ENCODE peak calls at places on chromosome 4, in eight cellular contexts. One of them, this sample, is unnamed. For H3K4me1, the result is how much of the 10 kb centered on the place peaks cover.

GRCh38 chr4:139762715-139763114 is 97.1 kb downstream of the MGST2 start:
- DNase-seq in heart right ventricle: peak
- DNase-seq in neural progenitor cell: no peak
- DNase-seq in right lobe of liver: no peak
- DNase-seq in psoas muscle: no peak
- DNase-seq in right cardiac atrium: peak
- DNase-seq in breast epithelium: no peak
- DNase-seq in fibroblast of lung: no peak
- DNase-seq in this sample: no peak

GRCh38 chr4:24471623-24472510 is 112.5 kb downstream of the DHX15 start:
- DNase-seq in neural progenitor cell: peak
- DNase-seq in right cardiac atrium: peak
- DNase-seq in breast epithelium: no peak
- DNase-seq in right lobe of liver: no peak
- DNase-seq in heart right ventricle: peak
- DNase-seq in fibroblast of lung: no peak
- DNase-seq in psoas muscle: peak
- DNase-seq in this sample: peak

GRCh38 chr4:116599859-116600258 is 485.5 kb downstream of the TRAM1L1 start:
- DNase-seq in breast epithelium: no peak
- DNase-seq in right lobe of liver: peak
- DNase-seq in right cardiac atrium: no peak
- DNase-seq in fibroblast of lung: no peak
- DNase-seq in psoas muscle: peak
- DNase-seq in neural progenitor cell: peak
- DNase-seq in heart right ventricle: no peak
- DNase-seq in this sample: peak

GRCh38 chr4:30380404-30380998 is 339.7 kb upstream of the PCDH7 start:
- DNase-seq in neural progenitor cell: peak
- DNase-seq in breast epithelium: no peak
- DNase-seq in psoas muscle: no peak
- DNase-seq in heart right ventricle: no peak
- DNase-seq in right lobe of liver: peak
- DNase-seq in fibroblast of lung: peak
- DNase-seq in right cardiac atrium: peak
- DNase-seq in this sample: no peak

GRCh38 chr4:82381661-82382284 is 8.0 kb upstream of the HNRNPD start:
- DNase-seq in psoas muscle: no peak
- DNase-seq in fibroblast of lung: no peak
- DNase-seq in heart right ventricle: no peak
- DNase-seq in right cardiac atrium: no peak
- DNase-seq in breast epithelium: no peak
- DNase-seq in neural progenitor cell: no peak
- DNase-seq in right lobe of liver: no peak
- DNase-seq in this sample: no peak

GRCh38 chr4:125315571-125316390 is 1.0 kb downstream of the FAT4 start:
- DNase-seq in right cardiac atrium: peak
- DNase-seq in right lobe of liver: peak
- DNase-seq in neural progenitor cell: peak
- DNase-seq in breast epithelium: no peak
- DNase-seq in fibroblast of lung: peak
- DNase-seq in heart right ventricle: peak
- DNase-seq in psoas muscle: peak
- DNase-seq in this sample: peak

GRCh38 chr4:103054030-103054429 is 22.5 kb downstream of the SLC9B2 start:
- DNase-seq in neural progenitor cell: no peak
- DNase-seq in breast epithelium: no peak
- DNase-seq in fibroblast of lung: peak
- DNase-seq in right lobe of liver: peak
- DNase-seq in heart right ventricle: no peak
- DNase-seq in right cardiac atrium: peak
- DNase-seq in psoas muscle: peak
- DNase-seq in this sample: no peak

GRCh38 chr4:120829113-120829831 is 93.3 kb downstream of the PRDM5 start:
- DNase-seq in right cardiac atrium: no peak
- DNase-seq in fibroblast of lung: peak
- DNase-seq in right lobe of liver: no peak
- DNase-seq in breast epithelium: no peak
- DNase-seq in neural progenitor cell: no peak
- DNase-seq in heart right ventricle: no peak
- DNase-seq in psoas muscle: no peak
- DNase-seq in this sample: no peak

GRCh38 chr4:2497931-2498330 is 29.0 kb downstream of the RNF4 start:
- DNase-seq in breast epithelium: no peak
- DNase-seq in fibroblast of lung: no peak
- DNase-seq in right cardiac atrium: no peak
- DNase-seq in right lobe of liver: no peak
- DNase-seq in neural progenitor cell: no peak
- DNase-seq in heart right ventricle: peak
- DNase-seq in psoas muscle: no peak
- DNase-seq in this sample: no peak

GRCh38 chr4:97498875-97499274 is 644.4 kb downstream of the STPG2 start:
- DNase-seq in psoas muscle: no peak
- DNase-seq in neural progenitor cell: no peak
- DNase-seq in breast epithelium: no peak
- DNase-seq in right cardiac atrium: no peak
- DNase-seq in right lobe of liver: no peak
- DNase-seq in fibroblast of lung: no peak
- DNase-seq in heart right ventricle: no peak
- DNase-seq in this sample: no peak

GRCh38 chr4:82136161-82136801 is 237.5 kb downstream of the HNRNPD start:
- DNase-seq in breast epithelium: no peak
- DNase-seq in right cardiac atrium: no peak
- DNase-seq in psoas muscle: no peak
- DNase-seq in right lobe of liver: no peak
- DNase-seq in fibroblast of lung: no peak
- DNase-seq in neural progenitor cell: no peak
- DNase-seq in heart right ventricle: no peak
- DNase-seq in this sample: no peak

GRCh38 chr4:124459922-124460301 is 252.6 kb downstream of the ANKRD50 start:
- DNase-seq in fibroblast of lung: peak
- DNase-seq in psoas muscle: no peak
- DNase-seq in right lobe of liver: no peak
- DNase-seq in breast epithelium: no peak
- DNase-seq in right cardiac atrium: no peak
- DNase-seq in neural progenitor cell: peak
- DNase-seq in heart right ventricle: no peak
- DNase-seq in this sample: no peak

GRCh38 chr4:186651624-186652023 is 72.0 kb downstream of the FAT1 start:
- DNase-seq in fibroblast of lung: peak
- DNase-seq in breast epithelium: no peak
- DNase-seq in heart right ventricle: peak
- DNase-seq in right lobe of liver: peak
- DNase-seq in right cardiac atrium: peak
- DNase-seq in neural progenitor cell: peak
- DNase-seq in psoas muscle: peak
- DNase-seq in this sample: peak

GRCh38 chr4:124262211-124263179 is 450.0 kb downstream of the ANKRD50 start:
- DNase-seq in right lobe of liver: peak
- DNase-seq in breast epithelium: peak
- DNase-seq in fibroblast of lung: peak
- DNase-seq in neural progenitor cell: peak
- DNase-seq in right cardiac atrium: peak
- DNase-seq in heart right ventricle: peak
- DNase-seq in psoas muscle: peak
- DNase-seq in this sample: no peak

GRCh38 chr4:19438228-19438627 is 813.5 kb upstream of the SLIT2 start:
- DNase-seq in breast epithelium: no peak
- DNase-seq in psoas muscle: no peak
- DNase-seq in fibroblast of lung: peak
- DNase-seq in neural progenitor cell: no peak
- DNase-seq in right cardiac atrium: no peak
- DNase-seq in right lobe of liver: no peak
- DNase-seq in heart right ventricle: no peak
- DNase-seq in this sample: no peak

GRCh38 chr4:147755567-147756295 is 23.8 kb downstream of the ARHGAP10 start:
- DNase-seq in neural progenitor cell: no peak
- DNase-seq in breast epithelium: no peak
- DNase-seq in right lobe of liver: no peak
- DNase-seq in heart right ventricle: no peak
- DNase-seq in fibroblast of lung: peak
- DNase-seq in psoas muscle: no peak
- DNase-seq in right cardiac atrium: no peak
- DNase-seq in this sample: no peak
- H3K4me3 ChIP-seq in neural progenitor cell: no peak
- H3K4me3 ChIP-seq in breast epithelium: no peak
- H3K4me3 ChIP-seq in right lobe of liver: no peak
- H3K4me3 ChIP-seq in heart right ventricle: no peak
- H3K4me3 ChIP-seq in fibroblast of lung: peak
- H3K4me3 ChIP-seq in psoas muscle: no peak
- H3K4me3 ChIP-seq in right cardiac atrium: no peak
- H3K4me3 ChIP-seq in this sample: no peak

DNA sequence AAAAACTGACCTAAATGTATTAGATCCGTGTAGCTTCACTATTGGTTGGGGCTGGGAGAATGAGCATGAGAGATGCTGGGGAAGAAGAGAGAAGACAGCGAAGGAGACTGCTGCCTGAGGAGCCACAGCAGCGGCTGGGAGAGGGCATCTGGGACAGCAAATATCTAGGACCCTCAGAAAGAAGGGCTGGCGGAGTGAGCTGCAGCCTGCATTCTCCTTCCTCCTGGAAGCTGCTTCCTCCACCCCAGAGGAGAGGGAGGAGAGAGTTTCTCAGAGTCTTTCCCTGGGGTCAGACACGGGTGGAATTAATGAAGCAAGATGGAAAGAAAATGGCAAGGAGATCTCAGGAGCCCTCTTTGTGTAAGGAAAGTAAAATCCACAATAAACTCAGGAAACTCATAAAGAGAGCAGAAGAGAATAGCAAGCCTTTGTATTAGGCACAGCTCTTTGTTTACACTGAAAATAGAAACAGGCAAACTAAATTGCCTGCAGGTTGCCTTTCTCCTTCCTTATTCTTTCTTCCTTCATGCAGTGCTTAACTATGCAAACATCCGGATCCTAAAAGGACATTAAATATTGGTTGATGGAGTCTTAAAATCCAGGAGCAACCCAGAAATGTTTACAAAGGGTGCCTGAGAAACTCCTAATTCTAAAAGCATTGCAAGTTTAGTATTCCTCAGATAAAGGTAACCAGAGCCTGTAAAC is 130.3 kb upstream of the GALNT7 start:
- DNase-seq in psoas muscle: no peak
- DNase-seq in right lobe of liver: no peak
- DNase-seq in breast epithelium: no peak
- DNase-seq in right cardiac atrium: no peak
- DNase-seq in fibroblast of lung: no peak
- DNase-seq in heart right ventricle: no peak
- DNase-seq in neural progenitor cell: peak
- DNase-seq in this sample: no peak
- H3K27ac ChIP-seq in psoas muscle: no peak
- H3K27ac ChIP-seq in right lobe of liver: no peak
- H3K27ac ChIP-seq in breast epithelium: peak
- H3K27ac ChIP-seq in right cardiac atrium: no peak
- H3K27ac ChIP-seq in fibroblast of lung: no peak
- H3K27ac ChIP-seq in heart right ventricle: no peak
- H3K27ac ChIP-seq in neural progenitor cell: peak
- H3K27ac ChIP-seq in this sample: no peak

GRCh38 chr4:59570850-59571476 is 1629.2 kb upstream of the ADGRL3 start:
- DNase-seq in heart right ventricle: no peak
- DNase-seq in right cardiac atrium: no peak
- DNase-seq in psoas muscle: no peak
- DNase-seq in neural progenitor cell: no peak
- DNase-seq in right lobe of liver: no peak
- DNase-seq in breast epithelium: no peak
- DNase-seq in fibroblast of lung: no peak
- DNase-seq in this sample: no peak

GRCh38 chr4:59571805-59572430 is 1628.2 kb upstream of the ADGRL3 start:
- DNase-seq in fibroblast of lung: no peak
- DNase-seq in heart right ventricle: no peak
- DNase-seq in psoas muscle: no peak
- DNase-seq in breast epithelium: no peak
- DNase-seq in neural progenitor cell: no peak
- DNase-seq in right lobe of liver: no peak
- DNase-seq in right cardiac atrium: no peak
- DNase-seq in this sample: no peak
- H3K4me1 ChIP-seq in fibroblast of lung: under half
- H3K4me1 ChIP-seq in heart right ventricle: under half
- H3K4me1 ChIP-seq in psoas muscle: under half
- H3K4me1 ChIP-seq in breast epithelium: under half
- H3K4me1 ChIP-seq in neural progenitor cell: under half
- H3K4me1 ChIP-seq in right lobe of liver: under half
- H3K4me1 ChIP-seq in right cardiac atrium: under half
- H3K4me1 ChIP-seq in this sample: under half

GRCh38 chr4:80090101-80090500 is 17.1 kb upstream of the ANTXR2 start:
- DNase-seq in psoas muscle: no peak
- DNase-seq in fibroblast of lung: no peak
- DNase-seq in right lobe of liver: no peak
- DNase-seq in breast epithelium: no peak
- DNase-seq in heart right ventricle: no peak
- DNase-seq in neural progenitor cell: no peak
- DNase-seq in right cardiac atrium: no peak
- DNase-seq in this sample: no peak
- H3K4me3 ChIP-seq in psoas muscle: no peak
- H3K4me3 ChIP-seq in fibroblast of lung: no peak
- H3K4me3 ChIP-seq in right lobe of liver: no peak
- H3K4me3 ChIP-seq in breast epithelium: no peak
- H3K4me3 ChIP-seq in heart right ventricle: no peak
- H3K4me3 ChIP-seq in neural progenitor cell: no peak
- H3K4me3 ChIP-seq in right cardiac atrium: no peak
- H3K4me3 ChIP-seq in this sample: no peak

DNA sequence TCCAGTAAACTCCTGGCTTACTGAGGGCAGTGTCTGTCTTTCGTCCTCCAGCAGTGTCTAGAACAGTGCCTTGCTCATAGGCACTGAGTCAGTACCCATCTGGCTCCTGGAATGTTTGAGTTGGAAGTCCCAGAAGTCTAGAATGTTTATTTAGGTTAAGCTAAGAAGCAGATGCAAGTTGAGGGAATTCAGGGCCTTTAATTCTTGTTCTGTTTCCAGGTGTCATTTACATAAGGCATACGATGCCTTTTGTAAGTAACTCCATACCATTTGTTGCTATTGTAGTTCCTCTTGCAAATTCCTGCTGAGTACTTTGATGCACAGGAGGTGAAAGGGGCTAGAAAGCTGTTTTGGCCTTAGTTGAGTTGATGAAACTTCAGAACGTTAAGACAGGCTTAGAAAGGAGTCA is 22.2 kb downstream of the ARHGAP10 start:
- DNase-seq in neural progenitor cell: peak
- DNase-seq in heart right ventricle: no peak
- DNase-seq in fibroblast of lung: peak
- DNase-seq in breast epithelium: no peak
- DNase-seq in psoas muscle: no peak
- DNase-seq in right cardiac atrium: no peak
- DNase-seq in right lobe of liver: no peak
- DNase-seq in this sample: no peak
- H3K27ac ChIP-seq in neural progenitor cell: peak
- H3K27ac ChIP-seq in heart right ventricle: no peak
- H3K27ac ChIP-seq in fibroblast of lung: peak
- H3K27ac ChIP-seq in breast epithelium: no peak
- H3K27ac ChIP-seq in psoas muscle: no peak
- H3K27ac ChIP-seq in right cardiac atrium: no peak
- H3K27ac ChIP-seq in right lobe of liver: no peak
- H3K27ac ChIP-seq in this sample: no peak

This sample was measured in kidney.